ENCODE peak calls at places on chromosomes 3 and 15, in five cellular contexts. X, T, Z, O and M are unnamed samples.

GRCh38 chr15:34107315-34107714 is 5.4 kb downstream of the PGBD4 start:
- DNase-seq in T (no peak), X (no peak), Z (no peak), O (no peak), M (no peak)

GRCh38 chr3:119401069-119401468 is 62.3 kb downstream of the TMEM39A start:
- DNase-seq in O (no peak), T (no peak), X (no peak), Z (no peak), M (no peak)

GRCh38 chr15:78093242-78094020 is 1.1 kb downstream of the SH2D7 start:
- DNase-seq in Z (no peak), T (no peak), X (peak), O (no peak), M (no peak)

GRCh38 chr3:135513106-135514063 is 452.1 kb upstream of the PPP2R3A start:
- DNase-seq in O (peak), X (peak), Z (no peak), T (no peak), M (no peak)

GRCh38 chr15:74422723-74423442 is 10.9 kb downstream of the SEMA7A start:
- DNase-seq in Z (no peak), T (no peak), O (peak), X (peak), M (no peak)

GRCh38 chr3:146337991-146338390 is 87.1 kb upstream of the PLSCR4 start:
- DNase-seq in O (no peak), Z (no peak), T (no peak), X (peak), M (no peak)

GRCh38 chr15:77311618-77312398 is 108.1 kb downstream of the PEAK1 start:
- DNase-seq in O (peak), X (no peak), Z (no peak), T (no peak), M (no peak)

GRCh38 chr15:85531083-85531482 is 150.7 kb downstream of the AKAP13 start:
- DNase-seq in O (no peak), T (no peak), Z (no peak), X (peak), M (no peak)

GRCh38 chr3:17258823-17259436 is 374.2 kb downstream of the PLCL2 start:
- DNase-seq in T (no peak), O (peak), X (peak), Z (no peak), M (peak)

GRCh38 chr3:148178508-148178907 is 519.2 kb upstream of the AGTR1 start:
- DNase-seq in X (no peak), T (no peak), O (peak), Z (no peak), M (no peak)

GRCh38 chr15:36903922-36904479 is 196.3 kb downstream of the MEIS2 start:
- DNase-seq in O (peak), Z (no peak), X (no peak), T (no peak), M (no peak)

GRCh38 chr3:57268416-57268815 is 24.1 kb downstream of the ASB14 start:
- DNase-seq in O (no peak), Z (no peak), T (no peak), X (no peak), M (no peak)

GRCh38 chr15:25693321-25694237 is 169.5 kb downstream of the ATP10A start:
- DNase-seq in T (peak), Z (no peak), O (no peak), X (no peak), M (peak)

GRCh38 chr15:50377867-50378751 is 23.1 kb upstream of the GABPB1 start:
- DNase-seq in T (no peak), O (no peak), Z (no peak), X (no peak), M (no peak)

GRCh38 chr3:71681224-71681668 is 44.0 kb downstream of the EIF4E3 start:
- DNase-seq in T (peak), Z (peak), O (peak), X (peak), M (peak)

GRCh38 chr15:100588638-100589242 is 13.2 kb downstream of the LINS1 start:
- DNase-seq in X (no peak), T (no peak), O (no peak), Z (no peak), M (no peak)

GRCh38 chr3:182255095-182255600 is 538.2 kb upstream of the ATP11B start:
- DNase-seq in Z (no peak), X (no peak), O (no peak), T (no peak), M (no peak)

GRCh38 chr3:113241292-113242033 is 30.1 kb downstream of the BOC start:
- DNase-seq in Z (no peak), O (no peak), X (no peak), T (peak), M (no peak)

GRCh38 chr15:31459011-31459748 is 132.5 kb downstream of the KLF13 start:
- DNase-seq in T (no peak), Z (no peak), O (peak), X (no peak), M (no peak)

GRCh38 chr3:43962043-43962442 is 271.3 kb downstream of the ABHD5 start:
- DNase-seq in T (no peak), Z (no peak), X (no peak), O (no peak), M (no peak)

GRCh38 chr3:150765949-150766720 is 3.2 kb upstream of the SIAH2 start:
- DNase-seq in X (no peak), O (peak), T (no peak), Z (no peak), M (no peak)

GRCh38 chr15:75723847-75724660 is 11.4 kb upstream of the CSPG4 start:
- DNase-seq in Z (peak), T (peak), X (peak), O (peak), M (peak)

GRCh38 chr15:92343869-92344643 is 49.6 kb upstream of the ST8SIA2 start:
- DNase-seq in O (no peak), T (no peak), X (no peak), Z (no peak), M (no peak)

GRCh38 chr3:44048196-44048924 is 193.3 kb upstream of the TOPAZ1 start:
- DNase-seq in X (no peak), O (peak), Z (no peak), T (no peak), M (no peak)

GRCh38 chr3:42662813-42663535 is 9.5 kb downstream of the ZBTB47 start:
- DNase-seq in O (no peak), X (no peak), T (no peak), Z (no peak), M (no peak)

GRCh38 chr15:91947370-91947769 is 93.9 kb downstream of the SLCO3A1 start:
- DNase-seq in T (no peak), O (no peak), Z (no peak), X (no peak), M (no peak)

GRCh38 chr3:42831321-42831713 is 22.1 kb downstream of the ACKR2 start:
- DNase-seq in T (peak), O (peak), Z (peak), X (peak), M (peak)

GRCh38 chr3:124762612-124763011 is 32.4 kb downstream of the UMPS start:
- DNase-seq in Z (no peak), O (no peak), X (no peak), T (no peak), M (no peak)

GRCh38 chr3:46694520-46694919 is 1.0 kb upstream of the ALS2CL start:
- DNase-seq in T (no peak), Z (no peak), O (no peak), X (no peak), M (no peak)

GRCh38 chr3:46695962-46696922 is 2.8 kb upstream of the ALS2CL start:
- DNase-seq in T (peak), X (no peak), O (peak), Z (no peak), M (no peak)

GRCh38 chr3:46693038-46693896 is at the start of gene ALS2CL:
- DNase-seq in Z (peak), X (no peak), T (peak), O (peak), M (peak)

GRCh38 chr3:46693897-46694235 is 387 bp upstream of the ALS2CL start:
- DNase-seq in Z (peak), X (no peak), O (no peak), T (no peak), M (no peak)

DNA sequence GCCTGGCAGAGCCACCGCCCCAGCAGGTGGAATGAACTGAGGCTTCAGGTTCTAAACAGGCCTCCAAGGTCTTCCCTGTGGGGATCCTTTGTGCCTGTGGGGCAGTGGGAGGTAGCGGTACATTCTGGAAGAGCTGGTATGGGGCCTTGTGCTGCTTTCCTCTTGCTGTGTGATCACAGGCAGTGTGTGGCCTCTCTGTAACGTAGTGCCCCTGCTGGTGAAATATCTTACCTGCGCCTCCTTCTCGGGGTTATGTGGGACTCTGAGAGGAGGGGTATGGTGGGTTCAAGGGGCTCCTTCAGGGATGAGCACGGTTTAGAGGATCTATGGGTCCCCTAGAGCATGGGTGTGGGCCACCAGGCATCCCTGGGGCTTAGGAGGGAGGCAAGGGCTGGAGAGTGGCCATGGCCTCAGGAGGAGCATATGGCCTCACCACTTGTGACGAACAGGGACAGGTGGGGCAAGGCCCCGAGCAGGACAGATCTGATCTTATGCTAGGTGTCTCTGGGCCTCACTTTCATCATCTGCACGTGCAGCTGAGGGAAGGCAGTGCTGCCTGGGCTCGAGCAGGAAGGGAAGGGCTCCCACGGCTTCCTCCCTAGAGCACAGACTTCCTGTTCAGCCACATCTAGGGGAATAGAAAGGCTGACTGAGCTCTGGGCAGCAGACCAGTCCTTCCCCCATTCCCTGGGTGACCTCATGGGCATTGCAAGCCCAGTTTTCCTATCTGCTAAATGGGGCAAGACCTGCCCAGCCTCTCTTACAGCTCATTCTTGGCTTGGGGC is 1.9 kb upstream of the ALS2CL start:
- DNase-seq in X (no peak), T (no peak), O (peak), Z (peak), M (peak)
- TF ChIP-seq CTCF in X (peak), T (peak), O (peak), Z (peak), M (peak)

GRCh38 chr15:68316061-68316804 is 38.7 kb downstream of the FEM1B start:
- DNase-seq in X (no peak), T (peak), O (no peak), Z (peak), M (peak)
- TF ChIP-seq CTCF in X (peak), T (no peak), O (peak), Z (no peak), M (no peak)

GRCh38 chr3:127848131-127849129 is 26.1 kb upstream of the MGLL start:
- DNase-seq in X (peak), Z (no peak), T (no peak), O (peak), M (no peak)
- TF ChIP-seq CTCF in X (no peak), Z (no peak), T (no peak), O (peak), M (no peak)

DNA sequence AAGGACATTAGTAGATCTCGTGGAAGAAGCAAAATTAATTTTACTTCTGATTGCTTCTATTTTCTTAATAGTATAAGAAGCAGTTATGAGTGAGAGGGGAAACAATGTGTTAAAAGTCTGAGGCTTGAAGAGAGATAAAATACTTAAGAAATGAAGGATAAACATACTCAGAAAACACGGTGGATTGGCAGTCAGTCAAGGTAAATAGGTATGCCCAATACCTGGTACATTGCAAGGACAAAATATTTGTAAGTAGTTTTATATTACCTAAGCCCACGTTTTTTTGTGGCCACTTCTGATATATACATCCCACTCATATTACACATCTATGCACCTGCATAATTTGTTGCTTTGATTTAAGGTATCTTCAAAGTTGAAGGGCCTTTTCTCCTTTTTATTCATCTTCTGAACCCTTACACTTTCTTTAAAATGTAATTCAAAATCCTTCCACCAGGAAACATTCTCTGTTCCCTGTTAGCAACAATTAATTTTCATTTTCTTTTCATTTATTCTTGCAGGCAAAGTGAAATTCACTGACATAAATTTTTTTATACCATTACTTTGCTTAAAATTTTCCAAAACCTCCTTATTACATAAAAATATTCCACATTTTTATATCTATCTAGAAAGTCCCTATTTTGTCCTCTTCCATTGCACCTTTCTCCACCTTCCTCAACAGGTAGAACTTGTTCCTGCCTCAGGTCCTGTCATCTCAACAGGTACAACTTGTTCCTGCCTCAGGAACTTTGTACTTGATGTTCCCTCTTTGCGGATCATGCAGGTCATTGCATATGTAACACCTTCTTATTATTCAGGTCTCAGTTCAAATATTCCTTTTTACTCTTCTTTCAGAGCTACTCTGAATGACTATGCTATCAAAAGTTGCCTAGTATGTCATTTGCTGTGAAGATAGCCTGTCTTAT is 755.7 kb upstream of the ALCAM start:
- DNase-seq in Z (no peak), X (no peak), O (peak), T (no peak), M (no peak)
- TF ChIP-seq CTCF in Z (peak), X (no peak), O (no peak), T (peak), M (peak)